ENCODE peak calls at places on chromosomes 6 and 20, in six cellular contexts. One of them, this sample, is unnamed.

GRCh38 chr6:34205916-34206315 is 30.8 kb upstream of the HMGA1 start:
- DNase-seq in A172: no peak
- DNase-seq in cardiac muscle cell: no peak
- DNase-seq in activated CD4-positive, alpha-beta T cell treated with anti-CD3 and anti-CD28 coated beads, Interleukin-2, amount 50 U/mL, for 4 hours: no peak
- DNase-seq in testis: no peak
- DNase-seq in activated CD8-positive, alpha-beta T cell treated with anti-CD3 and anti-CD28 coated beads, Interleukin-2, amount 10 ng/mL, durations not matched to agents 7 days and 5 days: no peak
- DNase-seq in this sample: no peak

GRCh38 chr6:71482742-71483141 is 194.1 kb downstream of the OGFRL1 start:
- DNase-seq in cardiac muscle cell: no peak
- DNase-seq in A172: no peak
- DNase-seq in testis: no peak
- DNase-seq in activated CD8-positive, alpha-beta T cell treated with anti-CD3 and anti-CD28 coated beads, Interleukin-2, amount 10 ng/mL, durations not matched to agents 7 days and 5 days: no peak
- DNase-seq in activated CD4-positive, alpha-beta T cell treated with anti-CD3 and anti-CD28 coated beads, Interleukin-2, amount 50 U/mL, for 4 hours: no peak
- DNase-seq in this sample: no peak

GRCh38 chr6:104973404-104973803 is 16.5 kb downstream of the LIN28B start:
- DNase-seq in activated CD8-positive, alpha-beta T cell treated with anti-CD3 and anti-CD28 coated beads, Interleukin-2, amount 10 ng/mL, durations not matched to agents 7 days and 5 days: no peak
- DNase-seq in testis: no peak
- DNase-seq in activated CD4-positive, alpha-beta T cell treated with anti-CD3 and anti-CD28 coated beads, Interleukin-2, amount 50 U/mL, for 4 hours: no peak
- DNase-seq in A172: no peak
- DNase-seq in cardiac muscle cell: peak; percentile 21
- DNase-seq in this sample: no peak

GRCh38 chr20:62891111-62891510 is 29.5 kb upstream of the TCFL5 start:
- DNase-seq in testis: no peak
- DNase-seq in cardiac muscle cell: no peak
- DNase-seq in A172: peak; percentile 35
- DNase-seq in activated CD8-positive, alpha-beta T cell treated with anti-CD3 and anti-CD28 coated beads, Interleukin-2, amount 10 ng/mL, durations not matched to agents 7 days and 5 days: peak; percentile 52
- DNase-seq in activated CD4-positive, alpha-beta T cell treated with anti-CD3 and anti-CD28 coated beads, Interleukin-2, amount 50 U/mL, for 4 hours: no peak
- DNase-seq in this sample: no peak

GRCh38 chr6:20242397-20242796 is 30.1 kb upstream of the MBOAT1 start:
- DNase-seq in cardiac muscle cell: no peak
- DNase-seq in activated CD4-positive, alpha-beta T cell treated with anti-CD3 and anti-CD28 coated beads, Interleukin-2, amount 50 U/mL, for 4 hours: no peak
- DNase-seq in A172: no peak
- DNase-seq in activated CD8-positive, alpha-beta T cell treated with anti-CD3 and anti-CD28 coated beads, Interleukin-2, amount 10 ng/mL, durations not matched to agents 7 days and 5 days: no peak
- DNase-seq in testis: no peak
- DNase-seq in this sample: no peak

GRCh38 chr20:49276201-49276894 is 1.5 kb downstream of the ZNFX1 start:
- DNase-seq in activated CD4-positive, alpha-beta T cell treated with anti-CD3 and anti-CD28 coated beads, Interleukin-2, amount 50 U/mL, for 4 hours: peak; percentile 49
- DNase-seq in cardiac muscle cell: no peak
- DNase-seq in testis: peak; percentile 26
- DNase-seq in A172: peak; percentile 48
- DNase-seq in activated CD8-positive, alpha-beta T cell treated with anti-CD3 and anti-CD28 coated beads, Interleukin-2, amount 10 ng/mL, durations not matched to agents 7 days and 5 days: peak; percentile 63
- DNase-seq in this sample: peak; percentile 51

GRCh38 chr20:50191065-50191565 is 485 bp downstream of the CEBPB start:
- DNase-seq in cardiac muscle cell: no peak
- DNase-seq in activated CD4-positive, alpha-beta T cell treated with anti-CD3 and anti-CD28 coated beads, Interleukin-2, amount 50 U/mL, for 4 hours: peak; percentile 48
- DNase-seq in activated CD8-positive, alpha-beta T cell treated with anti-CD3 and anti-CD28 coated beads, Interleukin-2, amount 10 ng/mL, durations not matched to agents 7 days and 5 days: peak; percentile 76
- DNase-seq in A172: no peak
- DNase-seq in testis: peak; percentile 52
- DNase-seq in this sample: peak; percentile 33

GRCh38 chr6:105536961-105537360 is 134.1 kb upstream of the PREP start:
- DNase-seq in activated CD4-positive, alpha-beta T cell treated with anti-CD3 and anti-CD28 coated beads, Interleukin-2, amount 50 U/mL, for 4 hours: no peak
- DNase-seq in testis: no peak
- DNase-seq in activated CD8-positive, alpha-beta T cell treated with anti-CD3 and anti-CD28 coated beads, Interleukin-2, amount 10 ng/mL, durations not matched to agents 7 days and 5 days: no peak
- DNase-seq in cardiac muscle cell: no peak
- DNase-seq in A172: no peak
- DNase-seq in this sample: no peak

GRCh38 chr6:64777941-64778785 is 928.9 kb downstream of the EYS start:
- DNase-seq in activated CD8-positive, alpha-beta T cell treated with anti-CD3 and anti-CD28 coated beads, Interleukin-2, amount 10 ng/mL, durations not matched to agents 7 days and 5 days: no peak
- DNase-seq in testis: no peak
- DNase-seq in activated CD4-positive, alpha-beta T cell treated with anti-CD3 and anti-CD28 coated beads, Interleukin-2, amount 50 U/mL, for 4 hours: no peak
- DNase-seq in cardiac muscle cell: no peak
- DNase-seq in A172: no peak
- DNase-seq in this sample: no peak

GRCh38 chr6:144335315-144335861 is 50.3 kb downstream of the UTRN start:
- DNase-seq in cardiac muscle cell: no peak
- DNase-seq in A172: no peak
- DNase-seq in activated CD8-positive, alpha-beta T cell treated with anti-CD3 and anti-CD28 coated beads, Interleukin-2, amount 10 ng/mL, durations not matched to agents 7 days and 5 days: no peak
- DNase-seq in activated CD4-positive, alpha-beta T cell treated with anti-CD3 and anti-CD28 coated beads, Interleukin-2, amount 50 U/mL, for 4 hours: no peak
- DNase-seq in testis: no peak
- DNase-seq in this sample: no peak

GRCh38 chr6:127879685-127880084 is 21.2 kb downstream of the THEMIS start:
- DNase-seq in testis: peak; percentile 20
- DNase-seq in activated CD4-positive, alpha-beta T cell treated with anti-CD3 and anti-CD28 coated beads, Interleukin-2, amount 50 U/mL, for 4 hours: no peak
- DNase-seq in activated CD8-positive, alpha-beta T cell treated with anti-CD3 and anti-CD28 coated beads, Interleukin-2, amount 10 ng/mL, durations not matched to agents 7 days and 5 days: peak; percentile 67
- DNase-seq in cardiac muscle cell: peak; percentile 67
- DNase-seq in A172: peak; percentile 61
- DNase-seq in this sample: no peak

GRCh38 chr6:121885399-121886152 is 450.1 kb downstream of the GJA1 start:
- DNase-seq in testis: no peak
- DNase-seq in activated CD4-positive, alpha-beta T cell treated with anti-CD3 and anti-CD28 coated beads, Interleukin-2, amount 50 U/mL, for 4 hours: no peak
- DNase-seq in cardiac muscle cell: no peak
- DNase-seq in activated CD8-positive, alpha-beta T cell treated with anti-CD3 and anti-CD28 coated beads, Interleukin-2, amount 10 ng/mL, durations not matched to agents 7 days and 5 days: no peak
- DNase-seq in A172: no peak
- DNase-seq in this sample: no peak

GRCh38 chr6:40343887-40344565 is 243.1 kb downstream of the LRFN2 start:
- DNase-seq in activated CD8-positive, alpha-beta T cell treated with anti-CD3 and anti-CD28 coated beads, Interleukin-2, amount 10 ng/mL, durations not matched to agents 7 days and 5 days: no peak
- DNase-seq in activated CD4-positive, alpha-beta T cell treated with anti-CD3 and anti-CD28 coated beads, Interleukin-2, amount 50 U/mL, for 4 hours: no peak
- DNase-seq in cardiac muscle cell: no peak
- DNase-seq in A172: no peak
- DNase-seq in testis: peak; percentile 8
- DNase-seq in this sample: no peak

GRCh38 chr6:163970846-163971564 is 556.5 kb downstream of the QKI start:
- DNase-seq in activated CD8-positive, alpha-beta T cell treated with anti-CD3 and anti-CD28 coated beads, Interleukin-2, amount 10 ng/mL, durations not matched to agents 7 days and 5 days: no peak
- DNase-seq in A172: no peak
- DNase-seq in cardiac muscle cell: no peak
- DNase-seq in testis: no peak
- DNase-seq in activated CD4-positive, alpha-beta T cell treated with anti-CD3 and anti-CD28 coated beads, Interleukin-2, amount 50 U/mL, for 4 hours: no peak
- DNase-seq in this sample: no peak

GRCh38 chr6:40912158-40912946 is 126.7 kb downstream of the UNC5CL start:
- DNase-seq in testis: peak; percentile 66
- DNase-seq in activated CD4-positive, alpha-beta T cell treated with anti-CD3 and anti-CD28 coated beads, Interleukin-2, amount 50 U/mL, for 4 hours: no peak
- DNase-seq in activated CD8-positive, alpha-beta T cell treated with anti-CD3 and anti-CD28 coated beads, Interleukin-2, amount 10 ng/mL, durations not matched to agents 7 days and 5 days: peak; percentile 71
- DNase-seq in A172: no peak
- DNase-seq in cardiac muscle cell: peak; percentile 56
- DNase-seq in this sample: peak; percentile 26

GRCh38 chr20:33674294-33675126 is at the start of gene NECAB3:
- DNase-seq in A172: peak; percentile 52
- DNase-seq in activated CD4-positive, alpha-beta T cell treated with anti-CD3 and anti-CD28 coated beads, Interleukin-2, amount 50 U/mL, for 4 hours: no peak
- DNase-seq in cardiac muscle cell: peak; percentile 91
- DNase-seq in activated CD8-positive, alpha-beta T cell treated with anti-CD3 and anti-CD28 coated beads, Interleukin-2, amount 10 ng/mL, durations not matched to agents 7 days and 5 days: peak; percentile 73
- DNase-seq in testis: peak; percentile 89
- DNase-seq in this sample: no peak

This sample was measured in KG1.